ENCODE peak calls at places on chromosome 14, in ten cellular contexts. A is fibroblast of pulmonary artery, N is GM13976, W is mesothelial cell of epicardium, B is right lobe of liver, K is sigmoid colon, V is BE2C, X is Caco-2, T is uterus, Q is HFF-Myc. E is an unnamed sample.
A peak's percentile ranks its signal among the peaks of the same experiment; 100 is the strongest.

GRCh38 chr14:103232831-103233319 is 101.2 kb upstream of the EIF5 start:
- DNase-seq in A (no peak), N (no peak), W (no peak), B (no peak), K (no peak), V (no peak), X (no peak), T (no peak), Q (no peak), E (no peak)

GRCh38 chr14:81221579-81222102 is 882 bp upstream of the GTF2A1 start:
- DNase-seq in A (peak; percentile 26), N (no peak), W (no peak), B (no peak), K (peak; percentile 59), V (no peak), X (peak; percentile 36), T (no peak), Q (no peak), E (no peak)

GRCh38 chr14:76446486-76446885 is 70.5 kb downstream of the ESRRB start:
- DNase-seq in A (no peak), N (no peak), W (no peak), B (no peak), K (no peak), V (no peak), X (no peak), T (no peak), Q (no peak), E (no peak)

GRCh38 chr14:87816421-87816820 is 176.6 kb downstream of the GALC start:
- DNase-seq in A (no peak), N (no peak), W (no peak), B (no peak), K (no peak), V (no peak), X (no peak), T (no peak), Q (no peak), E (no peak)

GRCh38 chr14:94538070-94538740 is 23.0 kb upstream of the SERPINA4 start:
- DNase-seq in A (no peak), N (no peak), W (peak; percentile 16), B (no peak), K (no peak), V (no peak), X (no peak), T (no peak), Q (no peak), E (no peak)

GRCh38 chr14:102878970-102879460 is 43.4 kb upstream of the AMN start:
- DNase-seq in A (peak; percentile 12), N (no peak), W (no peak), B (no peak), K (no peak), V (no peak), X (peak; percentile 44), T (no peak), Q (no peak), E (no peak)

GRCh38 chr14:62988967-62989366 is 56.3 kb downstream of the KCNH5 start:
- DNase-seq in A (peak; percentile 2), N (no peak), W (no peak), B (no peak), K (no peak), V (no peak), X (no peak), T (no peak), Q (no peak), E (no peak)

GRCh38 chr14:49427117-49427516 is 159.1 kb downstream of the RPS29 start:
- DNase-seq in A (no peak), N (no peak), W (no peak), B (no peak), K (no peak), V (no peak), X (no peak), T (no peak), Q (no peak), E (no peak)

GRCh38 chr14:89240414-89240813 is 176.6 kb downstream of the FOXN3 start:
- DNase-seq in A (peak; percentile 31), N (no peak), W (no peak), B (no peak), K (no peak), V (no peak), X (no peak), T (no peak), Q (peak; percentile 20), E (no peak)

GRCh38 chr14:34018564-34019244 is 67.8 kb upstream of the EGLN3 start:
- DNase-seq in A (peak; percentile 36), N (no peak), W (no peak), B (no peak), K (peak; percentile 80), V (no peak), X (no peak), T (peak; percentile 45), Q (no peak), E (peak; percentile 30)

GRCh38 chr14:93286212-93286890 is 46.5 kb downstream of the BTBD7 start:
- DNase-seq in A (peak; percentile 49), N (no peak), W (no peak), B (no peak), K (no peak), V (no peak), X (no peak), T (no peak), Q (no peak), E (no peak)

GRCh38 chr14:21860172-21860571 is 186.6 kb upstream of the OR4E1 start:
- DNase-seq in A (peak; percentile 27), N (peak; percentile 13), W (no peak), B (no peak), K (no peak), V (no peak), X (peak; percentile 12), T (no peak), Q (no peak), E (peak; percentile 9)

GRCh38 chr14:20610002-20610765 is 19.0 kb upstream of the RNASE12 start:
- DNase-seq in A (peak; percentile 79), N (peak; percentile 56), W (peak; percentile 86), B (peak; percentile 86), K (peak; percentile 91), V (peak; percentile 81), X (peak; percentile 88), T (peak; percentile 89), Q (peak; percentile 67), E (peak; percentile 62)

GRCh38 chr14:73833530-73834257 is 17.9 kb upstream of the PTGR2 start:
- DNase-seq in A (peak; percentile 82), N (no peak), W (no peak), B (peak; percentile 71), K (no peak), V (no peak), X (no peak), T (no peak), Q (no peak), E (no peak)

GRCh38 chr14:73825551-73826188 is 26.0 kb upstream of the PTGR2 start:
- DNase-seq in A (peak; percentile 89), N (peak; percentile 84), W (peak; percentile 74), B (peak; percentile 94), K (peak; percentile 96), V (peak; percentile 94), X (peak; percentile 86), T (peak; percentile 95), Q (peak; percentile 61), E (peak; percentile 83)

GRCh38 chr14:73833024-73833423 is 18.6 kb upstream of the PTGR2 start:
- DNase-seq in A (peak; percentile 53), N (no peak), W (no peak), B (no peak), K (no peak), V (no peak), X (no peak), T (no peak), Q (no peak), E (no peak)

GRCh38 chr14:73834258-73834620 is 17.4 kb upstream of the PTGR2 start:
- DNase-seq in A (no peak), N (no peak), W (no peak), B (no peak), K (no peak), V (no peak), X (no peak), T (no peak), Q (no peak), E (no peak)

DNA sequence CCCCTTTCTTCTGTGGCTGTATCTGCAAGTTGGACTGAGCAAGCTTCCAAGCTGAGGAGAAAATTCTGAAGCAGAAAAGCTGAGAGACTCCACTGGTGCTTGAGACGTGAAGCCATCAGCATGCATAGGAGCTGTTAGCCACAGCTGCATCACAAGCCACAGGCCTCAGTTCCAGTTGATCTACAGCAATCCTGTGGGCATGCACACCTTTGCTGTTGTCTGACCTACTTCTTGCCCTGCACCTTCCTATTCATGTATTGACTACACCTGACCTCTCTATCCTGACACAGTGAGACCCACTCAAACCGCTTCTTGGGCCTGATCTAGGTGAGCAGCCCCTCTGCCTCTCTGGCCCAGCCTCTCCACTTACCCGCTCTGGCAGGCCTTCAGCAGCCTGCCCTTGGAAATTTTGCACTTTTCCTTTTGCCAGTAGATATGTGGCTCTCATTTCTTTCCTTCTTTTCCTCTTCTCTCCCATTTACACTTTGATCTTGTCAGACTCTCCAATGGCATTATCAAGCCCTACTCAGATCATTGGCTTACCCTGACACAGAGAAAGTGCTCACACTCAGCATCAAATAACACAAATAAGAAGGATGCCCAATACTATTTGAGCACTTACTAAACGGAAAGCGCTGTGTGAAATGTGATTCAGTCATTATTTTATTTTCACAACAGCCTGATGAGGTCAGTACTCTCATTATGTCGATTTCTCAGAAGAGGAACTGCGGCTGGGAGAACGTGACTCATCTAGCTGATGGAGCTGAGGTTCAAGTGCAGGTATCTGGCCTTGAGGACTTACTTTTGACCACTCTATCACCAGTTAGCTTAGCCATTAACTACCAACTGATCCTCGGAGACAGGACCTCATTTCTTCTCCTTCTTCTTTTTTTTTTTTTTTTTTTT is 21.9 kb upstream of the PTGR2 start:
- DNase-seq in A (peak; percentile 84), N (peak; percentile 83), W (no peak), B (no peak), K (no peak), V (no peak), X (no peak), T (no peak), Q (no peak), E (peak; percentile 73)
- TF ChIP-seq CTCF in A (no peak), N (no peak), W (no peak), B (no peak), K (no peak), V (no peak), X (no peak), T (no peak), Q (no peak), E (no peak)

GRCh38 chr14:32382704-32383103 is 53.6 kb downstream of the AKAP6 start:
- DNase-seq in A (peak; percentile 41), N (no peak), W (no peak), B (no peak), K (no peak), V (peak; percentile 50), X (peak; percentile 54), T (no peak), Q (peak; percentile 24), E (no peak)
- TF ChIP-seq CTCF in A (peak; percentile 51), N (peak; percentile 4), W (no peak), B (peak; percentile 32), K (no peak), V (peak; percentile 74), X (peak; percentile 63), T (no peak), Q (peak; percentile 65), E (no peak)

GRCh38 chr14:100657780-100658513 is 68.7 kb upstream of the DLK1 start:
- DNase-seq in A (no peak), N (no peak), W (no peak), B (no peak), K (no peak), V (no peak), X (no peak), T (no peak), Q (no peak), E (no peak)
- TF ChIP-seq CTCF in A (no peak), N (no peak), W (no peak), B (no peak), K (no peak), V (no peak), X (no peak), T (no peak), Q (no peak), E (no peak)

GRCh38 chr14:75277000-75277795 is 1.4 kb upstream of the FOS start:
- DNase-seq in A (peak; percentile 94), N (peak; percentile 84), W (peak; percentile 83), B (peak; percentile 90), K (peak; percentile 98), V (peak; percentile 89), X (peak; percentile 90), T (peak; percentile 97), Q (no peak), E (peak; percentile 84)
- TF ChIP-seq CTCF in A (no peak), N (no peak), W (no peak), B (no peak), K (no peak), V (no peak), X (no peak), T (peak; percentile 28), Q (no peak), E (no peak)

E was measured in GM20000.